ENCODE peak calls at places on chromosomes 2 and 18, in five cellular contexts. D is WERI-Rb-1; B is CD8-positive, alpha-beta T cell; J is heart left ventricle; M is H1. V is an unnamed sample. For H3K36me3, the result is how much of the 10 kb centered on the place peaks cover.

GRCh38 chr2:147165682-147166081 is 679.1 kb upstream of the ACVR2A start:
- DNase-seq in D (no peak), B (no peak), J (no peak), M (no peak), V (no peak)

GRCh38 chr2:2887772-2888387 is 489.7 kb downstream of the EIPR1 start:
- DNase-seq in D (no peak), B (no peak), J (no peak), M (no peak), V (no peak)

GRCh38 chr2:241822264-241822623 is 13.3 kb downstream of the NEU4 start:
- DNase-seq in D (no peak), B (no peak), J (no peak), M (no peak), V (no peak)

GRCh38 chr2:157596992-157597681 is 31.5 kb downstream of the ACVR1C start:
- DNase-seq in D (no peak), B (peak), J (peak), M (peak), V (peak)

GRCh38 chr2:240299710-240300068 is 135.8 kb upstream of the GPC1 start:
- DNase-seq in D (no peak), B (no peak), J (no peak), M (no peak), V (no peak)

GRCh38 chr2:26274058-26274613 is 29.4 kb downstream of the HADHB start:
- DNase-seq in D (no peak), B (no peak), J (peak), M (no peak), V (peak)

GRCh38 chr2:172038121-172038520 is 38.4 kb downstream of the METAP1D start:
- DNase-seq in D (no peak), B (no peak), J (no peak), M (no peak), V (no peak)

GRCh38 chr2:147663153-147663961 is 181.5 kb upstream of the ACVR2A start:
- DNase-seq in D (no peak), B (no peak), J (no peak), M (no peak), V (no peak)

GRCh38 chr2:61157371-61158003 is 4.5 kb upstream of the C2orf74 start:
- DNase-seq in D (peak), B (no peak), J (no peak), M (no peak), V (no peak)

GRCh38 chr18:27860011-27860410 is 316.9 kb downstream of the CDH2 start:
- DNase-seq in D (peak), B (no peak), J (no peak), M (no peak), V (no peak)

GRCh38 chr2:71831208-71831577 is 316.5 kb downstream of the CYP26B1 start:
- DNase-seq in D (no peak), B (no peak), J (peak), M (no peak), V (no peak)

GRCh38 chr2:18413794-18414396 is 146.6 kb downstream of the RDH14 start:
- DNase-seq in D (no peak), B (no peak), J (no peak), M (no peak), V (peak)
- H3K4me3 ChIP-seq in D (no peak), B (no peak), J (no peak), M (no peak), V (no peak)

GRCh38 chr2:113750385-113750784 is 6.1 kb downstream of the SLC35F5 start:
- DNase-seq in D (no peak), B (no peak), J (no peak), M (no peak), V (no peak)
- H3K36me3 ChIP-seq in D (under half), B (under half), J (half or more), M (under half), V (under half)

GRCh38 chr2:88844960-88845359 is 153.5 kb downstream of the RPIA start:
- DNase-seq in D (no peak), B (no peak), J (no peak), M (no peak), V (no peak)
- H3K27ac ChIP-seq in D (no peak), B (no peak), J (no peak), M (no peak), V (peak)

GRCh38 chr2:231552752-231553151 is 22.5 kb upstream of the NMUR1 start:
- DNase-seq in D (no peak), B (no peak), J (no peak), M (no peak), V (no peak)

GRCh38 chr2:231556981-231557380 is 26.7 kb upstream of the NMUR1 start:
- DNase-seq in D (no peak), B (no peak), J (no peak), M (no peak), V (no peak)

GRCh38 chr2:231554327-231554726 is 24.1 kb upstream of the NMUR1 start:
- DNase-seq in D (no peak), B (no peak), J (no peak), M (no peak), V (no peak)

GRCh38 chr2:231557571-231558217 is 27.4 kb upstream of the NMUR1 start:
- DNase-seq in D (peak), B (peak), J (peak), M (peak), V (peak)

DNA sequence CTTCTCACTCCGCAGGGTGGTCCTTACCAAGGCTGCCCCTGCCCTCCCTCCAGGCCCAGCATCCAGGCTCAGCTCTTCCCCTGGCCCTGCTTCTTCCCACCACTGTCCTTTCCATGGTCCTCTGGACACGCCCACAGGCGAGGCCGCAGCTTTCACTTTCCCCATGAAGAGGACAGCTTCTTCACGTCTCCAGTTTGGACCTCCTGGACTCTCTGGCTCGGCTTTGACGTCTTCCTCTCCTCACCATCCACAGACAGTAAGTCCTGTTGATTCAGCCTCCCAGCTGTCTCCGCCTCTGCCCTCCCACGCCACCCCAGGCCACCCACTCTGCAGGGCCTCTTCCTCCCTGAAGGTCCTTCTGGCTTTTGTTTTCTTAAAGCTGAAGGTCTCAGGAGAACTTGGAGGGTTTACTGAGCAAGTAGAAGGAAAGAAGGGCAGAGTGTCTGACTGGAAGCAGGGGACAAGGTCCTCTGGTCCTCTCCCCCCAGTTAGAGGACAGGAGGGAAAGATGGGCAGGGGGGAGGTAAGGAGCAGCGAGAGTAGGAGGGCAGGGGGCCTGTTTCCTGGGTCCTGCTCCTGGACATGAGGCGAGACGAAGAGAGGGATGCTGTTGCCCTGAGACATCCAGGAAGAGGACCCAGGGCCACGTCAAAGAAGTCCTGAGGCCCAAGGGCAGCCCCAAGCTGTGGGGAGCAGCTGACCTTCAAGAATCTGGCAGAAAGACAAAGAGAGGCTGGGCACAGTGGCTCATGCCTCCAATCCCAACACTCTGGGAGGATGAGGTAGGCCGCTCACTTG is 24.7 kb upstream of the NMUR1 start:
- DNase-seq in D (no peak), B (no peak), J (peak), M (no peak), V (peak)
- H3K4me3 ChIP-seq in D (no peak), B (no peak), J (peak), M (no peak), V (peak)

GRCh38 chr18:76897257-76897656 is 74.9 kb downstream of the ZNF236 start:
- DNase-seq in D (no peak), B (no peak), J (no peak), M (no peak), V (no peak)
- H3K36me3 ChIP-seq in D (half or more), B (under half), J (half or more), M (under half), V (under half)

DNA sequence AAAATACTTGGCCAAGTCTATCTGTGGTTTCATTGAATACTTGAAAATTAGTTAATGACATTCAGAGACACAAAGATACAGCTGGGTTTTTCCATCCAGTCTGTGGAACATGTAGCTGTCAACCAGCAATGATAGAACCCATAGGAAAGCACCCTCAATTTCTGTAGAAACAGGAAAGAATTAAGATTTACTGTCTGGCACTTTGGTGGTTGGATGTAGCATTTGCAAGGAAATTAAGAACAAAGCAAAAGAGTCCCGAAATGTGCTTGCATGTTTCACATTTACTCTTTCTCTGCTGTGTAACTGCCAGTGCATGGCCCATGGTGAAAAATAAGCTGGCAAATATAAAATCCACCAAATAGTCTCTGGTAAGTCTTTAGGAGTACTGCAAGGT is 17.2 kb upstream of the ANKRD44 start:
- DNase-seq in D (no peak), B (no peak), J (no peak), M (no peak), V (no peak)
- H3K27ac ChIP-seq in D (no peak), B (peak), J (no peak), M (no peak), V (peak)

V was measured in Peyer's patch.